ENCODE peak calls at places on chromosomes 16 and 17, in eight cellular contexts. One of them, this sample, is unnamed.

GRCh38 chr16:676565-677297 is 1.3 kb downstream of the RHBDL1 start:
- DNase-seq in foreskin fibroblast: no peak
- DNase-seq in choroid plexus epithelial cell: no peak
- DNase-seq in naive thymus-derived CD4-positive, alpha-beta T cell: peak
- DNase-seq in stimulated activated CD4-positive, alpha-beta T cell treated with anti-CD3 and anti-CD28 coated beads, Interleukin-2, amount 100 ng/mL, for 48 hours: no peak
- DNase-seq in neural crest cell: no peak
- DNase-seq in neural progenitor cell: no peak
- DNase-seq in SK-N-SH: no peak
- DNase-seq in this sample: peak

GRCh38 chr16:83669456-83669855 is 138.3 kb upstream of the HSBP1 start:
- DNase-seq in stimulated activated CD4-positive, alpha-beta T cell treated with anti-CD3 and anti-CD28 coated beads, Interleukin-2, amount 100 ng/mL, for 48 hours: no peak
- DNase-seq in SK-N-SH: no peak
- DNase-seq in neural crest cell: no peak
- DNase-seq in naive thymus-derived CD4-positive, alpha-beta T cell: no peak
- DNase-seq in choroid plexus epithelial cell: no peak
- DNase-seq in neural progenitor cell: no peak
- DNase-seq in foreskin fibroblast: no peak
- DNase-seq in this sample: no peak

GRCh38 chr17:11935734-11936406 is 61.4 kb downstream of the ZNF18 start:
- DNase-seq in neural progenitor cell: peak
- DNase-seq in naive thymus-derived CD4-positive, alpha-beta T cell: no peak
- DNase-seq in choroid plexus epithelial cell: peak
- DNase-seq in stimulated activated CD4-positive, alpha-beta T cell treated with anti-CD3 and anti-CD28 coated beads, Interleukin-2, amount 100 ng/mL, for 48 hours: peak
- DNase-seq in SK-N-SH: peak
- DNase-seq in foreskin fibroblast: no peak
- DNase-seq in neural crest cell: peak
- DNase-seq in this sample: no peak

GRCh38 chr16:88727871-88728270 is 21.6 kb downstream of the CTU2 start:
- DNase-seq in stimulated activated CD4-positive, alpha-beta T cell treated with anti-CD3 and anti-CD28 coated beads, Interleukin-2, amount 100 ng/mL, for 48 hours: no peak
- DNase-seq in foreskin fibroblast: no peak
- DNase-seq in naive thymus-derived CD4-positive, alpha-beta T cell: no peak
- DNase-seq in SK-N-SH: peak
- DNase-seq in choroid plexus epithelial cell: peak
- DNase-seq in neural progenitor cell: no peak
- DNase-seq in neural crest cell: no peak
- DNase-seq in this sample: no peak

GRCh38 chr17:76969598-76970172 is 101.5 kb downstream of the MGAT5B start:
- DNase-seq in SK-N-SH: peak
- DNase-seq in choroid plexus epithelial cell: no peak
- DNase-seq in neural crest cell: no peak
- DNase-seq in naive thymus-derived CD4-positive, alpha-beta T cell: no peak
- DNase-seq in neural progenitor cell: peak
- DNase-seq in foreskin fibroblast: no peak
- DNase-seq in stimulated activated CD4-positive, alpha-beta T cell treated with anti-CD3 and anti-CD28 coated beads, Interleukin-2, amount 100 ng/mL, for 48 hours: peak
- DNase-seq in this sample: no peak

GRCh38 chr16:69411064-69411985 is 13.1 kb upstream of the CYB5B start:
- DNase-seq in stimulated activated CD4-positive, alpha-beta T cell treated with anti-CD3 and anti-CD28 coated beads, Interleukin-2, amount 100 ng/mL, for 48 hours: no peak
- DNase-seq in neural crest cell: no peak
- DNase-seq in choroid plexus epithelial cell: no peak
- DNase-seq in naive thymus-derived CD4-positive, alpha-beta T cell: no peak
- DNase-seq in SK-N-SH: no peak
- DNase-seq in neural progenitor cell: no peak
- DNase-seq in foreskin fibroblast: no peak
- DNase-seq in this sample: no peak

GRCh38 chr16:4743217-4743897 is 9.0 kb downstream of the DNAAF8 start:
- DNase-seq in foreskin fibroblast: peak
- DNase-seq in neural crest cell: no peak
- DNase-seq in naive thymus-derived CD4-positive, alpha-beta T cell: no peak
- DNase-seq in SK-N-SH: no peak
- DNase-seq in neural progenitor cell: no peak
- DNase-seq in stimulated activated CD4-positive, alpha-beta T cell treated with anti-CD3 and anti-CD28 coated beads, Interleukin-2, amount 100 ng/mL, for 48 hours: no peak
- DNase-seq in choroid plexus epithelial cell: no peak
- DNase-seq in this sample: no peak

GRCh38 chr17:13104576-13104975 is 86.7 kb upstream of the ELAC2 start:
- DNase-seq in SK-N-SH: no peak
- DNase-seq in neural crest cell: no peak
- DNase-seq in stimulated activated CD4-positive, alpha-beta T cell treated with anti-CD3 and anti-CD28 coated beads, Interleukin-2, amount 100 ng/mL, for 48 hours: no peak
- DNase-seq in neural progenitor cell: no peak
- DNase-seq in choroid plexus epithelial cell: no peak
- DNase-seq in foreskin fibroblast: no peak
- DNase-seq in naive thymus-derived CD4-positive, alpha-beta T cell: no peak
- DNase-seq in this sample: no peak

GRCh38 chr17:61410555-61411089 is 11.0 kb downstream of the TBX2 start:
- DNase-seq in choroid plexus epithelial cell: peak
- DNase-seq in naive thymus-derived CD4-positive, alpha-beta T cell: peak
- DNase-seq in foreskin fibroblast: peak
- DNase-seq in neural progenitor cell: peak
- DNase-seq in SK-N-SH: peak
- DNase-seq in stimulated activated CD4-positive, alpha-beta T cell treated with anti-CD3 and anti-CD28 coated beads, Interleukin-2, amount 100 ng/mL, for 48 hours: peak
- DNase-seq in neural crest cell: peak
- DNase-seq in this sample: peak

GRCh38 chr17:43673516-43674323 is 12.0 kb upstream of the MEOX1 start:
- DNase-seq in naive thymus-derived CD4-positive, alpha-beta T cell: peak
- DNase-seq in neural crest cell: peak
- DNase-seq in foreskin fibroblast: peak
- DNase-seq in neural progenitor cell: peak
- DNase-seq in SK-N-SH: peak
- DNase-seq in choroid plexus epithelial cell: peak
- DNase-seq in stimulated activated CD4-positive, alpha-beta T cell treated with anti-CD3 and anti-CD28 coated beads, Interleukin-2, amount 100 ng/mL, for 48 hours: peak
- DNase-seq in this sample: peak

GRCh38 chr16:31874354-31875111 is 926 bp downstream of the ZNF267 start:
- DNase-seq in foreskin fibroblast: no peak
- DNase-seq in stimulated activated CD4-positive, alpha-beta T cell treated with anti-CD3 and anti-CD28 coated beads, Interleukin-2, amount 100 ng/mL, for 48 hours: no peak
- DNase-seq in SK-N-SH: peak
- DNase-seq in neural crest cell: no peak
- DNase-seq in neural progenitor cell: peak
- DNase-seq in choroid plexus epithelial cell: peak
- DNase-seq in naive thymus-derived CD4-positive, alpha-beta T cell: peak
- DNase-seq in this sample: peak

GRCh38 chr17:81050645-81051625 is 16.0 kb downstream of the BAIAP2 start:
- DNase-seq in choroid plexus epithelial cell: peak
- DNase-seq in neural progenitor cell: no peak
- DNase-seq in stimulated activated CD4-positive, alpha-beta T cell treated with anti-CD3 and anti-CD28 coated beads, Interleukin-2, amount 100 ng/mL, for 48 hours: no peak
- DNase-seq in naive thymus-derived CD4-positive, alpha-beta T cell: no peak
- DNase-seq in neural crest cell: no peak
- DNase-seq in foreskin fibroblast: no peak
- DNase-seq in SK-N-SH: no peak
- DNase-seq in this sample: no peak

GRCh38 chr16:55662641-55663040 is 6.9 kb downstream of the SLC6A2 start:
- DNase-seq in naive thymus-derived CD4-positive, alpha-beta T cell: no peak
- DNase-seq in choroid plexus epithelial cell: no peak
- DNase-seq in neural progenitor cell: no peak
- DNase-seq in SK-N-SH: no peak
- DNase-seq in foreskin fibroblast: no peak
- DNase-seq in stimulated activated CD4-positive, alpha-beta T cell treated with anti-CD3 and anti-CD28 coated beads, Interleukin-2, amount 100 ng/mL, for 48 hours: no peak
- DNase-seq in neural crest cell: no peak
- DNase-seq in this sample: no peak

GRCh38 chr17:56653877-56654276 is 60.4 kb downstream of the NOG start:
- DNase-seq in neural progenitor cell: peak
- DNase-seq in SK-N-SH: peak
- DNase-seq in neural crest cell: peak
- DNase-seq in choroid plexus epithelial cell: peak
- DNase-seq in foreskin fibroblast: no peak
- DNase-seq in naive thymus-derived CD4-positive, alpha-beta T cell: peak
- DNase-seq in stimulated activated CD4-positive, alpha-beta T cell treated with anti-CD3 and anti-CD28 coated beads, Interleukin-2, amount 100 ng/mL, for 48 hours: peak
- DNase-seq in this sample: peak

GRCh38 chr17:15263206-15263579 is 1.9 kb downstream of the PMP22 start:
- DNase-seq in naive thymus-derived CD4-positive, alpha-beta T cell: no peak
- DNase-seq in SK-N-SH: peak
- DNase-seq in neural progenitor cell: peak
- DNase-seq in foreskin fibroblast: peak
- DNase-seq in choroid plexus epithelial cell: peak
- DNase-seq in neural crest cell: no peak
- DNase-seq in stimulated activated CD4-positive, alpha-beta T cell treated with anti-CD3 and anti-CD28 coated beads, Interleukin-2, amount 100 ng/mL, for 48 hours: no peak
- DNase-seq in this sample: no peak

GRCh38 chr16:56776562-56776961 is 46.6 kb downstream of the NUP93 start:
- DNase-seq in stimulated activated CD4-positive, alpha-beta T cell treated with anti-CD3 and anti-CD28 coated beads, Interleukin-2, amount 100 ng/mL, for 48 hours: no peak
- DNase-seq in choroid plexus epithelial cell: peak
- DNase-seq in neural crest cell: no peak
- DNase-seq in foreskin fibroblast: no peak
- DNase-seq in SK-N-SH: peak
- DNase-seq in neural progenitor cell: no peak
- DNase-seq in naive thymus-derived CD4-positive, alpha-beta T cell: no peak
- DNase-seq in this sample: no peak

GRCh38 chr17:47603830-47604229 is 45.9 kb upstream of the KPNB1 start:
- DNase-seq in neural crest cell: no peak
- DNase-seq in naive thymus-derived CD4-positive, alpha-beta T cell: no peak
- DNase-seq in SK-N-SH: no peak
- DNase-seq in stimulated activated CD4-positive, alpha-beta T cell treated with anti-CD3 and anti-CD28 coated beads, Interleukin-2, amount 100 ng/mL, for 48 hours: no peak
- DNase-seq in choroid plexus epithelial cell: peak
- DNase-seq in foreskin fibroblast: no peak
- DNase-seq in neural progenitor cell: no peak
- DNase-seq in this sample: no peak

GRCh38 chr17:32590974-32591373 is 104.2 kb downstream of the CDK5R1 start:
- DNase-seq in choroid plexus epithelial cell: no peak
- DNase-seq in stimulated activated CD4-positive, alpha-beta T cell treated with anti-CD3 and anti-CD28 coated beads, Interleukin-2, amount 100 ng/mL, for 48 hours: no peak
- DNase-seq in neural progenitor cell: no peak
- DNase-seq in naive thymus-derived CD4-positive, alpha-beta T cell: no peak
- DNase-seq in neural crest cell: no peak
- DNase-seq in SK-N-SH: no peak
- DNase-seq in foreskin fibroblast: no peak
- DNase-seq in this sample: no peak

GRCh38 chr16:27222499-27223225 is 19.3 kb downstream of the KDM8 start:
- DNase-seq in choroid plexus epithelial cell: peak
- DNase-seq in neural crest cell: no peak
- DNase-seq in SK-N-SH: peak
- DNase-seq in neural progenitor cell: peak
- DNase-seq in naive thymus-derived CD4-positive, alpha-beta T cell: no peak
- DNase-seq in stimulated activated CD4-positive, alpha-beta T cell treated with anti-CD3 and anti-CD28 coated beads, Interleukin-2, amount 100 ng/mL, for 48 hours: no peak
- DNase-seq in foreskin fibroblast: peak
- DNase-seq in this sample: no peak

GRCh38 chr16:87171723-87172122 is 145.5 kb downstream of the C16orf95 start:
- DNase-seq in choroid plexus epithelial cell: no peak
- DNase-seq in naive thymus-derived CD4-positive, alpha-beta T cell: no peak
- DNase-seq in foreskin fibroblast: no peak
- DNase-seq in neural progenitor cell: no peak
- DNase-seq in neural crest cell: no peak
- DNase-seq in SK-N-SH: no peak
- DNase-seq in stimulated activated CD4-positive, alpha-beta T cell treated with anti-CD3 and anti-CD28 coated beads, Interleukin-2, amount 100 ng/mL, for 48 hours: no peak
- DNase-seq in this sample: no peak

GRCh38 chr16:73323880-73324279 is 276.0 kb upstream of the ZFHX3 start:
- DNase-seq in naive thymus-derived CD4-positive, alpha-beta T cell: no peak
- DNase-seq in neural progenitor cell: no peak
- DNase-seq in neural crest cell: no peak
- DNase-seq in stimulated activated CD4-positive, alpha-beta T cell treated with anti-CD3 and anti-CD28 coated beads, Interleukin-2, amount 100 ng/mL, for 48 hours: no peak
- DNase-seq in choroid plexus epithelial cell: no peak
- DNase-seq in SK-N-SH: no peak
- DNase-seq in foreskin fibroblast: no peak
- DNase-seq in this sample: no peak

GRCh38 chr16:21121150-21121549 is 29.5 kb downstream of the DNAH3 start:
- DNase-seq in choroid plexus epithelial cell: no peak
- DNase-seq in naive thymus-derived CD4-positive, alpha-beta T cell: no peak
- DNase-seq in stimulated activated CD4-positive, alpha-beta T cell treated with anti-CD3 and anti-CD28 coated beads, Interleukin-2, amount 100 ng/mL, for 48 hours: no peak
- DNase-seq in foreskin fibroblast: no peak
- DNase-seq in neural crest cell: no peak
- DNase-seq in SK-N-SH: no peak
- DNase-seq in neural progenitor cell: no peak
- DNase-seq in this sample: no peak

GRCh38 chr16:27425961-27426360 is 24.0 kb downstream of the IL21R start:
- DNase-seq in stimulated activated CD4-positive, alpha-beta T cell treated with anti-CD3 and anti-CD28 coated beads, Interleukin-2, amount 100 ng/mL, for 48 hours: no peak
- DNase-seq in neural crest cell: no peak
- DNase-seq in foreskin fibroblast: no peak
- DNase-seq in naive thymus-derived CD4-positive, alpha-beta T cell: no peak
- DNase-seq in neural progenitor cell: no peak
- DNase-seq in choroid plexus epithelial cell: no peak
- DNase-seq in SK-N-SH: no peak
- DNase-seq in this sample: no peak

GRCh38 chr16:19389246-19389645 is 28.4 kb upstream of the TMC5 start:
- DNase-seq in neural progenitor cell: peak
- DNase-seq in choroid plexus epithelial cell: peak
- DNase-seq in naive thymus-derived CD4-positive, alpha-beta T cell: no peak
- DNase-seq in neural crest cell: peak
- DNase-seq in foreskin fibroblast: no peak
- DNase-seq in stimulated activated CD4-positive, alpha-beta T cell treated with anti-CD3 and anti-CD28 coated beads, Interleukin-2, amount 100 ng/mL, for 48 hours: peak
- DNase-seq in SK-N-SH: peak
- DNase-seq in this sample: peak

GRCh38 chr16:52546291-52546941 is 527 bp downstream of the TOX3 start:
- DNase-seq in choroid plexus epithelial cell: no peak
- DNase-seq in stimulated activated CD4-positive, alpha-beta T cell treated with anti-CD3 and anti-CD28 coated beads, Interleukin-2, amount 100 ng/mL, for 48 hours: no peak
- DNase-seq in naive thymus-derived CD4-positive, alpha-beta T cell: no peak
- DNase-seq in neural progenitor cell: peak
- DNase-seq in SK-N-SH: peak
- DNase-seq in foreskin fibroblast: no peak
- DNase-seq in neural crest cell: no peak
- DNase-seq in this sample: no peak

GRCh38 chr17:61467416-61468262 is 15.4 kb downstream of the TBX4 start:
- DNase-seq in neural progenitor cell: peak
- DNase-seq in foreskin fibroblast: peak
- DNase-seq in neural crest cell: peak
- DNase-seq in stimulated activated CD4-positive, alpha-beta T cell treated with anti-CD3 and anti-CD28 coated beads, Interleukin-2, amount 100 ng/mL, for 48 hours: no peak
- DNase-seq in naive thymus-derived CD4-positive, alpha-beta T cell: no peak
- DNase-seq in SK-N-SH: peak
- DNase-seq in choroid plexus epithelial cell: peak
- DNase-seq in this sample: no peak

GRCh38 chr16:14500791-14501190 is 129.3 kb downstream of the PARN start:
- DNase-seq in stimulated activated CD4-positive, alpha-beta T cell treated with anti-CD3 and anti-CD28 coated beads, Interleukin-2, amount 100 ng/mL, for 48 hours: no peak
- DNase-seq in choroid plexus epithelial cell: no peak
- DNase-seq in neural progenitor cell: no peak
- DNase-seq in foreskin fibroblast: no peak
- DNase-seq in naive thymus-derived CD4-positive, alpha-beta T cell: no peak
- DNase-seq in neural crest cell: no peak
- DNase-seq in SK-N-SH: no peak
- DNase-seq in this sample: no peak

GRCh38 chr16:27729516-27730304 is 179.8 kb downstream of the KATNIP start:
- DNase-seq in stimulated activated CD4-positive, alpha-beta T cell treated with anti-CD3 and anti-CD28 coated beads, Interleukin-2, amount 100 ng/mL, for 48 hours: no peak
- DNase-seq in neural crest cell: no peak
- DNase-seq in choroid plexus epithelial cell: peak
- DNase-seq in neural progenitor cell: no peak
- DNase-seq in foreskin fibroblast: no peak
- DNase-seq in SK-N-SH: no peak
- DNase-seq in naive thymus-derived CD4-positive, alpha-beta T cell: no peak
- DNase-seq in this sample: no peak

GRCh38 chr17:79888811-79889634 is 49.8 kb upstream of the CBX4 start:
- DNase-seq in stimulated activated CD4-positive, alpha-beta T cell treated with anti-CD3 and anti-CD28 coated beads, Interleukin-2, amount 100 ng/mL, for 48 hours: no peak
- DNase-seq in neural crest cell: no peak
- DNase-seq in neural progenitor cell: no peak
- DNase-seq in choroid plexus epithelial cell: no peak
- DNase-seq in foreskin fibroblast: no peak
- DNase-seq in naive thymus-derived CD4-positive, alpha-beta T cell: no peak
- DNase-seq in SK-N-SH: peak
- DNase-seq in this sample: no peak

GRCh38 chr17:51890710-51891109 is 267.8 kb downstream of the CA10 start:
- DNase-seq in neural crest cell: no peak
- DNase-seq in SK-N-SH: no peak
- DNase-seq in naive thymus-derived CD4-positive, alpha-beta T cell: no peak
- DNase-seq in choroid plexus epithelial cell: no peak
- DNase-seq in foreskin fibroblast: no peak
- DNase-seq in stimulated activated CD4-positive, alpha-beta T cell treated with anti-CD3 and anti-CD28 coated beads, Interleukin-2, amount 100 ng/mL, for 48 hours: no peak
- DNase-seq in neural progenitor cell: no peak
- DNase-seq in this sample: no peak

GRCh38 chr16:72246423-72246822 is 74.5 kb upstream of the PMFBP1 start:
- DNase-seq in naive thymus-derived CD4-positive, alpha-beta T cell: no peak
- DNase-seq in stimulated activated CD4-positive, alpha-beta T cell treated with anti-CD3 and anti-CD28 coated beads, Interleukin-2, amount 100 ng/mL, for 48 hours: no peak
- DNase-seq in foreskin fibroblast: no peak
- DNase-seq in neural crest cell: no peak
- DNase-seq in choroid plexus epithelial cell: no peak
- DNase-seq in neural progenitor cell: no peak
- DNase-seq in SK-N-SH: no peak
- DNase-seq in this sample: no peak

GRCh38 chr17:73566905-73567782 is 77.1 kb downstream of the SDK2 start:
- DNase-seq in foreskin fibroblast: no peak
- DNase-seq in neural crest cell: no peak
- DNase-seq in stimulated activated CD4-positive, alpha-beta T cell treated with anti-CD3 and anti-CD28 coated beads, Interleukin-2, amount 100 ng/mL, for 48 hours: no peak
- DNase-seq in choroid plexus epithelial cell: no peak
- DNase-seq in neural progenitor cell: peak
- DNase-seq in SK-N-SH: no peak
- DNase-seq in naive thymus-derived CD4-positive, alpha-beta T cell: no peak
- DNase-seq in this sample: no peak

GRCh38 chr17:77404812-77405581 is 264.2 kb downstream of the SEC14L1 start:
- DNase-seq in neural progenitor cell: no peak
- DNase-seq in neural crest cell: no peak
- DNase-seq in SK-N-SH: no peak
- DNase-seq in choroid plexus epithelial cell: peak
- DNase-seq in naive thymus-derived CD4-positive, alpha-beta T cell: peak
- DNase-seq in stimulated activated CD4-positive, alpha-beta T cell treated with anti-CD3 and anti-CD28 coated beads, Interleukin-2, amount 100 ng/mL, for 48 hours: peak
- DNase-seq in foreskin fibroblast: peak
- DNase-seq in this sample: peak

GRCh38 chr16:52548261-52549010 is 1.5 kb upstream of the TOX3 start:
- DNase-seq in stimulated activated CD4-positive, alpha-beta T cell treated with anti-CD3 and anti-CD28 coated beads, Interleukin-2, amount 100 ng/mL, for 48 hours: no peak
- DNase-seq in foreskin fibroblast: no peak
- DNase-seq in neural crest cell: no peak
- DNase-seq in choroid plexus epithelial cell: no peak
- DNase-seq in SK-N-SH: no peak
- DNase-seq in neural progenitor cell: peak
- DNase-seq in naive thymus-derived CD4-positive, alpha-beta T cell: no peak
- DNase-seq in this sample: no peak